ENCODE peak calls at places on chromosomes 2 and 18, in seven cellular contexts. One of them, this sample, is unnamed. For H3K4me1, the result is how much of the 10 kb centered on the place peaks cover.

GRCh38 chr2:20457661-20458630 is 11.1 kb downstream of the RHOB start:
- DNase-seq in IMR-90: no peak
- DNase-seq in DND-41: no peak
- DNase-seq in neural progenitor cell: no peak
- DNase-seq in HCT116: no peak
- DNase-seq in GM23338: no peak
- DNase-seq in mammary epithelial cell: no peak
- DNase-seq in this sample: no peak

GRCh38 chr18:25349926-25350560 is 1.9 kb downstream of the ZNF521 start:
- DNase-seq in IMR-90: peak
- DNase-seq in DND-41: no peak
- DNase-seq in neural progenitor cell: peak
- DNase-seq in HCT116: no peak
- DNase-seq in GM23338: peak
- DNase-seq in mammary epithelial cell: no peak
- DNase-seq in this sample: no peak

GRCh38 chr2:72148975-72149555 is 1.4 kb upstream of the CYP26B1 start:
- DNase-seq in IMR-90: peak
- DNase-seq in DND-41: no peak
- DNase-seq in neural progenitor cell: peak
- DNase-seq in HCT116: no peak
- DNase-seq in GM23338: peak
- DNase-seq in mammary epithelial cell: peak
- DNase-seq in this sample: no peak

GRCh38 chr2:150767924-150768801 is 280.7 kb upstream of the RND3 start:
- DNase-seq in IMR-90: no peak
- DNase-seq in DND-41: peak
- DNase-seq in neural progenitor cell: no peak
- DNase-seq in HCT116: no peak
- DNase-seq in GM23338: no peak
- DNase-seq in mammary epithelial cell: no peak
- DNase-seq in this sample: no peak

GRCh38 chr2:10750610-10751009 is 29.2 kb downstream of the ATP6V1C2 start:
- DNase-seq in IMR-90: peak
- DNase-seq in DND-41: no peak
- DNase-seq in neural progenitor cell: no peak
- DNase-seq in HCT116: no peak
- DNase-seq in GM23338: no peak
- DNase-seq in mammary epithelial cell: no peak
- DNase-seq in this sample: peak

GRCh38 chr2:230739961-230740360 is 27.3 kb downstream of the CAB39 start:
- DNase-seq in IMR-90: no peak
- DNase-seq in DND-41: no peak
- DNase-seq in neural progenitor cell: no peak
- DNase-seq in HCT116: no peak
- DNase-seq in GM23338: no peak
- DNase-seq in mammary epithelial cell: no peak
- DNase-seq in this sample: no peak

GRCh38 chr2:5060956-5061355 is 631.2 kb upstream of the SOX11 start:
- DNase-seq in IMR-90: no peak
- DNase-seq in DND-41: no peak
- DNase-seq in neural progenitor cell: no peak
- DNase-seq in HCT116: no peak
- DNase-seq in GM23338: no peak
- DNase-seq in mammary epithelial cell: no peak
- DNase-seq in this sample: no peak

GRCh38 chr18:46346213-46346612 is 242.0 kb downstream of the HAUS1 start:
- DNase-seq in IMR-90: no peak
- DNase-seq in DND-41: no peak
- DNase-seq in neural progenitor cell: no peak
- DNase-seq in HCT116: no peak
- DNase-seq in GM23338: no peak
- DNase-seq in mammary epithelial cell: no peak
- DNase-seq in this sample: no peak

GRCh38 chr2:231545105-231545902 is 15.1 kb upstream of the NMUR1 start:
- DNase-seq in IMR-90: peak
- DNase-seq in DND-41: peak
- DNase-seq in neural progenitor cell: no peak
- DNase-seq in HCT116: no peak
- DNase-seq in GM23338: no peak
- DNase-seq in mammary epithelial cell: peak
- DNase-seq in this sample: peak

GRCh38 chr18:63342206-63342605 is 22.6 kb upstream of the BCL2 start:
- DNase-seq in IMR-90: peak
- DNase-seq in DND-41: no peak
- DNase-seq in neural progenitor cell: peak
- DNase-seq in HCT116: no peak
- DNase-seq in GM23338: peak
- DNase-seq in mammary epithelial cell: no peak
- DNase-seq in this sample: no peak

GRCh38 chr2:96963316-96963715 is 23.1 kb downstream of the FAM178B start:
- DNase-seq in IMR-90: no peak
- DNase-seq in DND-41: no peak
- DNase-seq in neural progenitor cell: no peak
- DNase-seq in HCT116: no peak
- DNase-seq in GM23338: no peak
- DNase-seq in mammary epithelial cell: peak
- DNase-seq in this sample: no peak

GRCh38 chr2:235238537-235238936 is 255.3 kb upstream of the AGAP1 start:
- DNase-seq in IMR-90: peak
- DNase-seq in DND-41: no peak
- DNase-seq in neural progenitor cell: no peak
- DNase-seq in HCT116: no peak
- DNase-seq in GM23338: no peak
- DNase-seq in mammary epithelial cell: no peak
- DNase-seq in this sample: peak

GRCh38 chr2:105470979-105471378 is 72.1 kb upstream of the FHL2 start:
- DNase-seq in IMR-90: no peak
- DNase-seq in DND-41: no peak
- DNase-seq in neural progenitor cell: no peak
- DNase-seq in HCT116: no peak
- DNase-seq in GM23338: no peak
- DNase-seq in mammary epithelial cell: no peak
- DNase-seq in this sample: no peak

GRCh38 chr2:214193943-214194342 is 216.9 kb upstream of the VWC2L start:
- DNase-seq in IMR-90: peak
- DNase-seq in DND-41: no peak
- DNase-seq in neural progenitor cell: no peak
- DNase-seq in HCT116: peak
- DNase-seq in GM23338: no peak
- DNase-seq in mammary epithelial cell: peak
- DNase-seq in this sample: peak

GRCh38 chr2:209985879-209986278 is 16.6 kb upstream of the RPE start:
- DNase-seq in IMR-90: no peak
- DNase-seq in DND-41: no peak
- DNase-seq in neural progenitor cell: no peak
- DNase-seq in HCT116: no peak
- DNase-seq in GM23338: no peak
- DNase-seq in mammary epithelial cell: no peak
- DNase-seq in this sample: no peak

GRCh38 chr18:76359909-76360308 is 135.1 kb downstream of the ZNF516 start:
- DNase-seq in IMR-90: no peak
- DNase-seq in DND-41: no peak
- DNase-seq in neural progenitor cell: no peak
- DNase-seq in HCT116: no peak
- DNase-seq in GM23338: no peak
- DNase-seq in mammary epithelial cell: no peak
- DNase-seq in this sample: no peak
- H3K4me1 ChIP-seq in IMR-90: under half
- H3K4me1 ChIP-seq in DND-41: under half
- H3K4me1 ChIP-seq in neural progenitor cell: under half
- H3K4me1 ChIP-seq in HCT116: under half
- H3K4me1 ChIP-seq in GM23338: under half
- H3K4me1 ChIP-seq in mammary epithelial cell: under half
- H3K4me1 ChIP-seq in this sample: under half

GRCh38 chr18:2964349-2965010 is 48.5 kb downstream of the LPIN2 start:
- DNase-seq in IMR-90: no peak
- DNase-seq in DND-41: no peak
- DNase-seq in neural progenitor cell: no peak
- DNase-seq in HCT116: no peak
- DNase-seq in GM23338: no peak
- DNase-seq in mammary epithelial cell: no peak
- DNase-seq in this sample: peak
- H3K4me2 ChIP-seq in IMR-90: no peak
- H3K4me2 ChIP-seq in DND-41: no peak
- H3K4me2 ChIP-seq in neural progenitor cell: no peak
- H3K4me2 ChIP-seq in HCT116: no peak
- H3K4me2 ChIP-seq in GM23338: no peak
- H3K4me2 ChIP-seq in mammary epithelial cell: no peak
- H3K4me2 ChIP-seq in this sample: no peak

GRCh38 chr2:37149626-37150322 is 7.0 kb downstream of the EIF2AK2 start:
- DNase-seq in IMR-90: no peak
- DNase-seq in DND-41: no peak
- DNase-seq in neural progenitor cell: no peak
- DNase-seq in HCT116: no peak
- DNase-seq in GM23338: no peak
- DNase-seq in mammary epithelial cell: no peak
- DNase-seq in this sample: no peak
- H3K4me1 ChIP-seq in IMR-90: under half
- H3K4me1 ChIP-seq in DND-41: under half
- H3K4me1 ChIP-seq in neural progenitor cell: under half
- H3K4me1 ChIP-seq in HCT116: under half
- H3K4me1 ChIP-seq in GM23338: under half
- H3K4me1 ChIP-seq in mammary epithelial cell: under half
- H3K4me1 ChIP-seq in this sample: under half

GRCh38 chr2:213105212-213105611 is 46.2 kb downstream of the IKZF2 start:
- DNase-seq in IMR-90: no peak
- DNase-seq in DND-41: no peak
- DNase-seq in neural progenitor cell: no peak
- DNase-seq in HCT116: no peak
- DNase-seq in GM23338: no peak
- DNase-seq in mammary epithelial cell: no peak
- DNase-seq in this sample: no peak

GRCh38 chr2:213107728-213108127 is 43.7 kb downstream of the IKZF2 start:
- DNase-seq in IMR-90: no peak
- DNase-seq in DND-41: no peak
- DNase-seq in neural progenitor cell: no peak
- DNase-seq in HCT116: no peak
- DNase-seq in GM23338: no peak
- DNase-seq in mammary epithelial cell: no peak
- DNase-seq in this sample: no peak

GRCh38 chr2:213104089-213104902 is 47.1 kb downstream of the IKZF2 start:
- DNase-seq in IMR-90: peak
- DNase-seq in DND-41: peak
- DNase-seq in neural progenitor cell: no peak
- DNase-seq in HCT116: no peak
- DNase-seq in GM23338: no peak
- DNase-seq in mammary epithelial cell: peak
- DNase-seq in this sample: peak

GRCh38 chr2:213101686-213102460 is 49.5 kb downstream of the IKZF2 start:
- DNase-seq in IMR-90: no peak
- DNase-seq in DND-41: no peak
- DNase-seq in neural progenitor cell: no peak
- DNase-seq in HCT116: no peak
- DNase-seq in GM23338: no peak
- DNase-seq in mammary epithelial cell: no peak
- DNase-seq in this sample: no peak

DNA sequence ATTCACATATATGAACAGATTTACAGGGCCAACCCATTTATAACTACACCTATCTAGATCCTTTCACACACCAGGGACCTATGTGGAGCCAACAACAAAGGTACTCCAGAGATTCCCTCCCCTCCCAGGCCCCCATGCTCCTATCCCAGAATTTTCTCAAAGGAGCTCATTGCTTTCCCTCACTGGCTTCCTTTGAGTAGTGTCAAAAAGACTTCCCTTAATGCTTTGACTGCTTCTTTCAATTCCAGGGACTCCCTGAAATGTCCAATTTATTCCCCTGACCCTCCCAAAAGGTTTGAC is 46.6 kb downstream of the IKZF2 start:
- DNase-seq in IMR-90: no peak
- DNase-seq in DND-41: no peak
- DNase-seq in neural progenitor cell: no peak
- DNase-seq in HCT116: no peak
- DNase-seq in GM23338: peak
- DNase-seq in mammary epithelial cell: no peak
- DNase-seq in this sample: no peak
- H3K4me2 ChIP-seq in IMR-90: no peak
- H3K4me2 ChIP-seq in DND-41: peak
- H3K4me2 ChIP-seq in neural progenitor cell: peak
- H3K4me2 ChIP-seq in HCT116: no peak
- H3K4me2 ChIP-seq in GM23338: no peak
- H3K4me2 ChIP-seq in mammary epithelial cell: peak
- H3K4me2 ChIP-seq in this sample: no peak

This sample was measured in astrocyte.